ENCODE peak calls at places on chromosomes 4 and X, in seven cellular contexts. F is HepG2, W is HCT116, I is IMR-90, M is H1, T is endothelial cell of umbilical vein, Z is K562. U is an unnamed sample.

GRCh38 chrX:30153175-30153880 is 62.0 kb upstream of the MAGEB2 start:
- DNase-seq in F (no peak), W (no peak), Z (no peak), T (no peak), I (no peak), M (no peak), U (no peak)

GRCh38 chrX:68835104-68835442 is 6.3 kb downstream of the EFNB1 start:
- DNase-seq in F (no peak), T (no peak), W (no peak), I (no peak), M (no peak), Z (no peak), U (no peak)

GRCh38 chr4:81165853-81166430 is 49.1 kb downstream of the PRKG2 start:
- DNase-seq in M (no peak), F (no peak), I (peak), T (no peak), W (no peak), Z (no peak), U (no peak)

GRCh38 chr4:165472943-165473676 is 94.3 kb downstream of the CPE start:
- DNase-seq in Z (no peak), I (no peak), T (no peak), M (no peak), F (no peak), W (no peak), U (no peak)

GRCh38 chr4:1537410-1538095 is 131.3 kb upstream of the NKX1-1 start:
- DNase-seq in Z (no peak), W (no peak), I (no peak), T (no peak), M (no peak), F (no peak), U (no peak)

GRCh38 chrX:1658083-1658463 is 43.2 kb downstream of the ASMT start:
- DNase-seq in W (no peak), Z (no peak), M (no peak), I (no peak), F (no peak), T (no peak), U (no peak)

GRCh38 chrX:139203681-139204575 is 326.6 kb upstream of the F9 start:
- DNase-seq in Z (peak), F (no peak), M (no peak), I (no peak), W (no peak), T (no peak), U (no peak)

GRCh38 chr4:155745984-155746383 is 12.8 kb upstream of the GUCY1B1 start:
- DNase-seq in I (peak), F (no peak), M (no peak), T (no peak), W (no peak), Z (no peak), U (no peak)

GRCh38 chrX:17643528-17643927 is 93.8 kb upstream of the SCML1 start:
- DNase-seq in M (no peak), Z (no peak), F (no peak), I (no peak), W (no peak), T (no peak), U (no peak)

GRCh38 chr4:177079327-177079726 is 230.3 kb upstream of the NEIL3 start:
- DNase-seq in W (no peak), I (no peak), M (no peak), T (no peak), Z (no peak), F (no peak), U (no peak)

GRCh38 chrX:15343075-15343476 is 7.8 kb upstream of the PIGA start:
- DNase-seq in M (no peak), Z (no peak), I (peak), T (no peak), W (no peak), F (no peak), U (no peak)

GRCh38 chrX:24150051-24150790 is 692 bp downstream of the ZFX start:
- DNase-seq in M (peak), W (peak), T (peak), I (peak), Z (peak), F (peak), U (peak)

GRCh38 chr4:74190919-74191397 is 33.0 kb downstream of the MTHFD2L start:
- DNase-seq in F (peak), Z (no peak), T (no peak), M (no peak), I (no peak), W (no peak), U (no peak)

GRCh38 chr4:144948421-144948820 is 149.6 kb downstream of the ANAPC10 start:
- DNase-seq in F (no peak), Z (no peak), W (no peak), M (no peak), T (no peak), I (no peak), U (no peak)

GRCh38 chrX:31331045-31331444 is 259.2 kb upstream of the FTHL17 start:
- DNase-seq in I (no peak), Z (no peak), F (no peak), T (no peak), M (no peak), W (no peak), U (no peak)

GRCh38 chr4:5751918-5752802 is 41.2 kb downstream of the EVC start:
- DNase-seq in I (peak), Z (no peak), F (no peak), W (no peak), T (peak), M (peak), U (no peak)

GRCh38 chr4:158147151-158147550 is 25.7 kb downstream of the GASK1B start:
- DNase-seq in Z (no peak), W (no peak), T (no peak), F (no peak), M (no peak), I (no peak), U (no peak)

GRCh38 chr4:8050555-8051206 is 107.9 kb downstream of the ABLIM2 start:
- DNase-seq in M (peak), T (no peak), I (peak), Z (no peak), F (peak), W (no peak), U (no peak)

GRCh38 chrX:145506225-145506624 is 258.9 kb downstream of the SPANXN1 start:
- DNase-seq in M (no peak), F (no peak), Z (no peak), I (no peak), W (no peak), T (no peak), U (no peak)

GRCh38 chr4:52103314-52103713 is 52.2 kb downstream of the SPATA18 start:
- DNase-seq in I (no peak), Z (no peak), F (no peak), M (no peak), T (peak), W (no peak), U (no peak)

GRCh38 chrX:121084903-121085611 is 37.6 kb downstream of the GLUD2 start:
- DNase-seq in F (peak), I (no peak), M (no peak), Z (peak), T (no peak), W (no peak), U (no peak)
- H3K9ac ChIP-seq in F (peak), I (no peak), M (no peak), Z (no peak), T (no peak), W (no peak), U (no peak)

DNA sequence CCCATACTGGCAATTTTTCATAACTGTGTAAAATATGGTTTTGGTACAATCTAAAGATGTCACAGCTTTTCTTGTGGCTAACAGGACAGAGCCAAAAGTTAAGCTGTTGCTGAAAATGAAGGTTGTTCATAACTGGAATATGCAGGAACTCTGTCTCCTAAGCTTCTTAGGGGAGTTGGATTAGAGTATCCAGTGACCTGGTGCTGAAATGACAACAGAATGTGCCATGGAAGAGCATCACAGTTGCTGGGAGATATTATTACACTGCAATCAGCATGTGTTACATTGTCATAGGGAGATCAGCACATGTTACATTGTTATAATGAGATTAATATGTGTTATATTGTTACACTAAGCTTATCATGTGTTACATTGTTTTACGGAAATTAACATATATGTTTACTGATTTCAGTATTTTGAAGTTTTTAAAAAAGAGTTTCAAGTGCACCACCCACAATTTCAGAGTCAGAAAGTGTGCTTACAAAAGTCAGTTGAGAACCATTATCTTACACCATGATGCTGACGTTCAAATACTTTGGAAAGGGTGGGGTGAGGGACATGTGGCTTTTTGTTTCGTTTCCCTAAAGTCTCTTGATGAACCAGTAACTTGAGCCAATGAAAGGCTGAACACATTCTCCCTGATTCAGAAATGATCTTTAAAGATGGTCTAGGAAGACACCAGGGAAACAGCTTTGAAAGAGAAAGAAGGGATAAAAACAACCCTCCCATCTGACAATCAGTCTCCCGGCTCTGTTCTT is 113.3 kb downstream of the DRD5 start:
- DNase-seq in F (no peak), Z (no peak), I (no peak), M (no peak), W (no peak), T (no peak), U (no peak)
- TF ChIP-seq POLR2A in F (no peak), Z (no peak), I (no peak), M (no peak), W (no peak), T (no peak), U (no peak)

DNA sequence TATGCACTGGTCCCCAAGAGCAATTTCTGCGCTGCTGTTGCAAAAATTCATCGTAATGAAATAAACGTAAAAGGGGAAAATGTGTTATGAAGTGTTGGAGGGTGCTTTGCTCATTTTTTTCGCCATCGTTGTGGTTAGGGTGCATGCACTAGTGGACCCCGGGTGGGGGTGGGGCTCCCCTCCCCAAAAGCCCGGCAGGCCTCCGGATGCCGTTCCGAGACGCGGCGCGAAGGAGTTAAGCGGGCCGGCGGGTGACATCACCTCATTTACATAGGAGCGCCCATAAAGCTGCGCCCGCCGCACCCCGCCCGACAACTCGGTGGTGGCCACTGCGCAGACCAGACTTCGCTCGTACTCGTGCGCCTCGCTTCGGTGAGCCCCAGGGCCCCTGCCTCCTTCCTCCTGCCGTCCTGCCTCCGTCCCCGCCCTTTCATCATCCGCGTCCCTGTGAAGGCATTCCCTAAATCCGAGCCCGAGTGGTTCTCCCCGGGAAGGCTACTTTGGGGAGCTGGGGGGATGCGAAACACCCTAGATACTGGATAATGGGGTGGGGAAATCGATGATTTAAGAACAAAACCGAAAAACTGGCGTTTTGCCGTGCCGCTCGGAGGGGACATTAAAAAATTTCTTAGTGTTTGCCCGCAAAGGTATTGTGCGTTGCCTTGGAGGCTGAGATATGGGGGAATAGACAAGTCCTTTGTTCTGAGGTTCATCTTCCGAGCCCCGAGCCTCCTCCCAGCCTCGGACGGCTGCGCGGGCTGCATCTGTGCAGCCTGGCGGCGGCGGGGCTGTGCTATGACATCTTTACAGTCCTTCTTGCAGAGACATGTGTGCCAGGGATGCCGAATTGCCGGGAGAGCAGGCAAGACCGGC is at the start of gene TMSB4X:
- DNase-seq in F (no peak), M (peak), Z (peak), I (peak), T (peak), W (no peak), U (no peak)
- H3K9ac ChIP-seq in F (no peak), M (peak), Z (peak), I (peak), T (peak), W (peak), U (peak)

DNA sequence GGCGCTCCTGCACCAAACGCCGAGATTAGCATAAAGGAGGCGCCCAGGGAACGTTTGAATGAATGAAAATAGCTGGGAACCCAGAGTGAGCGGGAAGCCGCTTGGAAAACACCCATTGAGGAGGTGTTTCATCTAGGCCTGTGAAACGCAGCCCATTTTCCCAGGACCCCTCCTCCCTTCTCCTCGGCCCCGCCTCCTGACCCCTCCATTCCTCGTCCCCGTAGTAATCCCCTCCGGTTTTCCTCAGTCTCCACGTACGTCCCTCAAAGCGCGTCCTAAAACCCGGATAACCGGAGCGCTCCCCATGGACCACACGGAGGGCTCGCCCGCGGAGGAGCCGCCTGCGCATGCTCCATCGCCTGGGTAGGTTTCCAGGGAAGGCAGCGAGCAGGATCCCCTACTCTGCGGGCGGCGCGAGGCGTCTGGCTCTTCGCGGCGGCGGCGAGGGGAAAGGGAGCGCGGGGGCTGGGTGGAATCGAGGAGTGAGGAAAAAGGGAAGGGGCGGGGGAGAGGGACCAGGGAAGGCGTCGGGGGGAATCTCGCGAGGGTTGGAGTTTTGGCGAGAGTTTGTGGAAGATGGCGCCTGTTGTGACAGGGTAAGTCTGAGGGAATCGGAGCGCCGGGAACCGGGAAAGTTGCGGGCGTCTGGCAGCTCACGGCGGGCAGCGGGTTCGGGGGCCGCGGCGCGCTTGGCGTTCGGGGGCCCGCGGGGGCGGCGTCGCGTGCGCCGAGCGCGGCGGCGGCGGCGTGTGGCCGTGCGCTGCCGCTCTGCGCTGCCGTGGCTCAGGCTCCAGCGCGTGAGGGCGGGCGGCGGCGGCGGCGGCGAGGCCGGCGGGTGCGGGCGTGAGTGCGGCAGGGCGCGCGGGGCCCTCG is at the start of gene RBPJ:
- DNase-seq in M (peak), T (peak), Z (peak), W (peak), F (peak), I (peak), U (peak)
- TF ChIP-seq POLR2A in M (peak), T (peak), Z (peak), W (peak), F (peak), I (peak), U (peak)

DNA sequence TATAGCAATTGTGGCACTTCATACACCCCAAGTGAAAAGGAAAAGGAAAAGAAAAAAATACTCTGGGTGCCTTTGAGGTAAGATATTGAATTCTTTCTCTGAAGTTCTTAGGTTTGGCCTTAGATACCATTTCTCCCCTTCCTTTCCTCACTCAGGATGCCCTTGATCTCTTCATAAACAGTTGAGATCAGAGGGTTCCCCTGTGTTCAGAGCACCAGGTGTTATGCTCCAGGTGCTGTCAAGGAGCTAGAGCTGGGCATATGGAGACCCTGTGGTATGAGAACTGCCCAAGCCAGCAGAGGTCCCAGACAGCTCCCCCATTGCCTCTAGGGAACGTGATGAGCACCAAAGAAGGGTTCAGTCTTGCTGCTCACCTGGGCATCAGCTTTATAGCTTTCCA is 17.1 kb upstream of the CD40LG start:
- DNase-seq in W (no peak), Z (no peak), F (no peak), I (no peak), T (no peak), M (no peak), U (no peak)
- H3K9ac ChIP-seq in W (no peak), Z (no peak), F (no peak), I (no peak), T (no peak), M (no peak), U (no peak)

DNA sequence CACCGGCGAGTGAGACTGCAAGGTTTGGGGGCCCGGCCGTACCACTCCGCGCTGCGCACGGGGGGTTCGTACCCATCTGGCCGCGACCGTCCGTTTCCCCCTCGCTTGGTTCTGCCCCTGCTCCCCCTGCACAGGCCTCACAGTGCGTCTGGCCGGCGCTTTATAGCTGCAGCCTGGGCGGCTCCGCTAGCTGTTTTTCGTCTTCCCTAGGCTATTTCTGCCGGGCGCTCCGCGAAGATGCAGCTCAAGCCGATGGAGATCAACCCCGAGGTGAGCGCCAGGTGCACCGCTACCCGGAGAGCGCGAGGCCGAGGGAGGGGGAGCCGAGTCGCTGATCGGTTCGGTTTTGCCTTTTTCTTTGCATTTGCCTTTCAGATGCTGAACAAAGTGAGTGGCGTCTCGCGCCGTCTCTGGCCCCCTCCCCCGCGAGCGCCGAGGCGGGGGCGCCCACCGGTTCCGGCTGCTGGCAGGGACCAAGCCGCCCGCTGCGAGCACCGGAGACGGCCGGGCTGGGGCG is at the start of gene UCHL1:
- DNase-seq in Z (no peak), M (peak), I (peak), T (peak), W (no peak), F (no peak), U (no peak)
- TF ChIP-seq POLR2A in Z (no peak), M (peak), I (peak), T (peak), W (no peak), F (no peak), U (peak)

DNA sequence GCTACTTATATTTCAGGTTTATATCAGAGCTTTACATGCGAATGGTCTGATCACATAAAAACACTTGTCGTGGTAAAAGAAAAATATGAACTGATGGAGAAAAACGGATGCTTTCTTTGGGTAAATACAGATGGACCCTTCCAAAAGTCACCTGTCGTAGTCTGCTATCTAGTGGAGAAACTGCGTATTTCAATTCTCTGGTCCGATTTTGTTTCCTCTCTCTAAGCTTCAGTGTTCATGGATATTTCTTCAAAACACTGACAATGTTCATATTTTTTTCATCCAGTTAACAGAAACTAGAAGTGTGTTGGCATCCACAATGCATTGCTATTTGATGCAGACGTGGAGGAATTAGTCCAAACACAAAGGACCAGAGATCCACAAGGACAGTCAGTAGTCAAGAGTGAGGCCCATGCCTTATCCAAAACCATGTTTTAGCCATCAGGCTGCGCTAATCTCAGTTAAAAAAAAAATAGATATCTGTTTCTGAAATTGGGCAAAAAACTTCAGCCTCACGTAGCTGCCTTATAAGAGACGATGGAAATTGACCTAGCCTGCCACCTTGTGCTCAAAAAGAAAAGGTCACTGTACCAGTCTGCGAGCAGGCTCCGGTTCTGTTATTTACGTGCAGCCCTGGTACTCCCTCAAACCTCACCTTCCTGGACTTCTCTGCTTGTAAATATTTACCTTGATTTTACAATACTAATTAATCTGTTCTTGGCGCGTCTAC is 16.0 kb downstream of the MEPE start:
- DNase-seq in T (peak), M (no peak), Z (peak), I (peak), W (peak), F (peak), U (no peak)
- H3K9ac ChIP-seq in T (no peak), M (no peak), Z (no peak), I (no peak), W (no peak), F (no peak), U (no peak)

U was measured in GM12878.